ENCODE peak calls at places on chromosome 15, in five cellular contexts. X, H, Y, S and V are unnamed samples.

GRCh38 chr15:75637245-75638009 is 2.6 kb downstream of the IMP3 start:
- DNase-seq in X (no peak), H (no peak), Y (no peak), S (no peak), V (no peak)

GRCh38 chr15:91225728-91226127 is 125.7 kb downstream of the SV2B start:
- DNase-seq in X (no peak), H (peak; percentile 30), Y (no peak), S (no peak), V (no peak)

GRCh38 chr15:80561500-80561899 is 133.6 kb upstream of the ABHD17C start:
- DNase-seq in X (no peak), H (no peak), Y (no peak), S (no peak), V (no peak)

GRCh38 chr15:69697913-69698312 is 245.3 kb downstream of the RPLP1 start:
- DNase-seq in X (no peak), H (peak; percentile 22), Y (no peak), S (no peak), V (no peak)

GRCh38 chr15:67766963-67767362 is 58.3 kb upstream of the SKOR1 start:
- DNase-seq in X (no peak), H (no peak), Y (no peak), S (no peak), V (no peak)

GRCh38 chr15:78049691-78050440 is 27.6 kb downstream of the TBC1D2B start:
- DNase-seq in X (peak; percentile 88), H (no peak), Y (no peak), S (no peak), V (no peak)

GRCh38 chr15:82855286-82856092 is 46.1 kb downstream of the WHAMM start:
- DNase-seq in X (no peak), H (no peak), Y (no peak), S (no peak), V (peak; percentile 17)

GRCh38 chr15:59271595-59272201 is 65.1 kb downstream of the LDHAL6B start:
- DNase-seq in X (no peak), H (no peak), Y (no peak), S (no peak), V (no peak)

GRCh38 chr15:66578286-66578875 is 12.6 kb upstream of the LCTL start:
- DNase-seq in X (no peak), H (no peak), Y (peak; percentile 70), S (no peak), V (no peak)

GRCh38 chr15:92531406-92531805 is 124.2 kb downstream of the FAM174B start:
- DNase-seq in X (no peak), H (no peak), Y (no peak), S (no peak), V (no peak)

GRCh38 chr15:81939604-81940440 is 106.0 kb downstream of the MEX3B start:
- DNase-seq in X (no peak), H (no peak), Y (peak; percentile 57), S (no peak), V (peak; percentile 16)